ENCODE peak calls at places on chromosomes 6 and 20, in four cellular contexts. Q is cardiac fibroblast, L is brain microvascular endothelial cell, J is tibial artery. P is an unnamed sample.
A peak's percentile ranks its signal among the peaks of the same experiment; 100 is the strongest.

GRCh38 chr20:48339147-48339985 is 488.4 kb downstream of the PREX1 start:
- DNase-seq in L (peak; percentile 63), Q (peak; percentile 59), J (no peak), P (no peak)

GRCh38 chr20:49381558-49382493 is 100.6 kb downstream of the KCNB1 start:
- DNase-seq in J (peak; percentile 94), L (peak; percentile 51), Q (peak; percentile 58), P (no peak)

GRCh38 chr6:53250761-53251672 is 97.7 kb downstream of the ELOVL5 start:
- DNase-seq in J (no peak), Q (peak; percentile 63), L (no peak), P (no peak)

GRCh38 chr6:87277123-87277522 is 45.3 kb upstream of the SMIM8 start:
- DNase-seq in Q (peak; percentile 32), J (no peak), L (peak; percentile 9), P (no peak)

GRCh38 chr20:13009682-13010406 is 1.1 kb downstream of the SPTLC3 start:
- DNase-seq in J (no peak), Q (peak; percentile 95), L (peak; percentile 90), P (no peak)

GRCh38 chr6:145093226-145093625 is 642.1 kb downstream of the EPM2A start:
- DNase-seq in J (no peak), Q (no peak), L (no peak), P (no peak)

GRCh38 chr6:32945106-32945761 is 4.4 kb upstream of the HLA-DMB start:
- DNase-seq in L (no peak), J (no peak), Q (no peak), P (no peak)

GRCh38 chr6:119517428-119517827 is 167.9 kb upstream of the MAN1A1 start:
- DNase-seq in Q (peak; percentile 40), J (no peak), L (no peak), P (no peak)

GRCh38 chr20:16694176-16694575 is 35.6 kb upstream of the SNRPB2 start:
- DNase-seq in J (no peak), L (no peak), Q (no peak), P (no peak)

GRCh38 chr6:165952514-165952913 is 215.1 kb downstream of the TBXT start:
- DNase-seq in Q (no peak), J (no peak), L (no peak), P (no peak)

GRCh38 chr6:126983779-126984178 is 134.7 kb upstream of the RSPO3 start:
- DNase-seq in Q (no peak), J (no peak), L (no peak), P (no peak)

GRCh38 chr6:156955494-156956183 is 178.5 kb downstream of the ARID1B start:
- DNase-seq in Q (peak; percentile 41), J (no peak), L (no peak), P (no peak)

GRCh38 chr6:156497618-156498017 is 279.6 kb upstream of the ARID1B start:
- DNase-seq in L (no peak), J (no peak), Q (no peak), P (no peak)

GRCh38 chr20:49980140-49981008 is 2.4 kb upstream of the SNAI1 start:
- DNase-seq in Q (no peak), L (no peak), J (no peak), P (no peak)

GRCh38 chr6:43950206-43950605 is 177.0 kb downstream of the MRPL14 start:
- DNase-seq in L (no peak), J (peak; percentile 48), Q (no peak), P (no peak)

GRCh38 chr20:33654680-33655161 is 7.4 kb upstream of the C20orf144 start:
- DNase-seq in Q (no peak), L (no peak), J (no peak), P (no peak)

GRCh38 chr20:5474646-5475550 is 158.1 kb upstream of the PROKR2 start:
- DNase-seq in J (no peak), L (no peak), Q (no peak), P (no peak)

DNA sequence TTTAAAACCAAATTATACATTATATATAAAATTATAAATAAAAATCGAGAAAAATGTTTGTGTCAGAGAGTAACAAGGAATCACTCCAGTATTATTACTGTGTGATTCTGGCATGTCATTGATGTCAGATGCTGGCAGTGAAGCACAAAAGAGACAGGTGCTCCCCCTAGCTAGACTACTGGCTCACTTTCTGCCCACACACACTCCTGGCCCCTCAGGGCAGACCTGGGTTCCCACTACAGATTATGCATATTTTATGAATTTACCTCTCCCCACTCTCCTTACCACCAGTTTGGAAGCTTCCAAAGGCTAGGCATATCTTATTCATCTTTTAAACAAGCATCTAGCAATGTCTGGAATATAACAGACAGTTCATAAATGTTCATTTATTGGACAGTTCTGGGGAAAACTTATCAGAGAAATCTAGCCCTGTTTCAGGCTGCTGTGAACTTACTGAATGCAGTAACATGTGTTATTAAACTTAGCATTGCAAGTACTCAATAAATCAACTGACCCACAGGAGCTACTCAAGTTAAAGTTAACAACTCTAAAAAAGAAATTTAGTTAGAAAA is 12.8 kb downstream of the SNX3 start:
- DNase-seq in Q (no peak), J (no peak), L (no peak), P (no peak)
- TF ChIP-seq CTCF in Q (no peak), J (no peak), L (no peak), P (no peak)

GRCh38 chr6:151546941-151547659 is 53.3 kb downstream of the CCDC170 start:
- DNase-seq in J (no peak), L (no peak), Q (no peak), P (no peak)
- TF ChIP-seq CTCF in J (no peak), L (no peak), Q (no peak), P (no peak)

DNA sequence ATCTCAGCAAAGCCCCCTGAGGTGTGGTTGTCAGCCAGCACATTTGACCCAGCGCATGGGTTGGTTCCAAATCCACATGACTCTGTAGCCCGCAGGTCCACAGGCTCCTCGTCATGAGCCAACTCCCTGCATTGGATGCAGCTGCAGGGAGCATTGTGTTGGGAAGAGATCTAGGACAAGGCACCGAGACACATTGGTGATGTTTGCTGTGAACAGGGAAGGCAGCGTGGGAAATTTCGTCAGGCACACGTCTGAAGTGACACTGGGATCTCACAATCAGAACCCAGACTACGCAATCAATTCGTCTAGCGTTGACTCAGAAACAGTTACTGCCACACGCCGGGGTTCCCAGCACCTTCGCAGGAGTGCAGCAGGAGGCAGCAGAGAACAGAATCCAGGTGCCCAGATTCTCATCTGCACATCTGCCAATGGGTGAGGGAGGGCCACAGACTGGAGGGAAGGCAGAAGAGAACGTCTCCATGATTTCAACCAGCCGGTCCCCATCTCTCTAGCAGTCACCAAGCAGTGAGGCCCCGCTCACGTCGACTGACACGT is 177.0 kb downstream of the TTLL2 start:
- DNase-seq in Q (no peak), J (no peak), L (no peak), P (no peak)
- TF ChIP-seq CTCF in Q (no peak), J (peak; percentile 11), L (peak; percentile 15), P (no peak)

GRCh38 chr6:149431905-149432775 is 32.1 kb downstream of the SUMO4 start:
- DNase-seq in L (peak; percentile 75), Q (peak; percentile 86), J (peak; percentile 92), P (peak; percentile 77)
- TF ChIP-seq CTCF in L (peak; percentile 92), Q (peak; percentile 91), J (peak; percentile 93), P (no peak)

GRCh38 chr20:34824861-34825529 is 456 bp downstream of the NCOA6 start:
- DNase-seq in Q (peak; percentile 29), J (peak; percentile 79), L (peak; percentile 5), P (peak; percentile 67)
- TF ChIP-seq CTCF in Q (no peak), J (no peak), L (no peak), P (no peak)

GRCh38 chr6:3671382-3671781 is 80.1 kb downstream of the PXDC1 start:
- DNase-seq in L (no peak), J (no peak), Q (no peak), P (no peak)
- TF ChIP-seq CTCF in L (no peak), J (no peak), Q (no peak), P (no peak)